ENCODE peak calls at places on chromosomes 11 and 22, in four cellular contexts. One of them, this sample, is unnamed.

GRCh38 chr22:46477967-46478635 is 59.3 kb downstream of the CELSR1 start:
- DNase-seq in K562: no peak
- DNase-seq in GM12878: no peak
- DNase-seq in HepG2: no peak
- DNase-seq in this sample: no peak

GRCh38 chr11:114678125-114679036 is at the start of gene NXPE2:
- DNase-seq in HepG2: no peak
- DNase-seq in GM12878: no peak
- DNase-seq in K562: no peak
- DNase-seq in this sample: no peak

GRCh38 chr11:112632866-112633505 is 328.2 kb upstream of the NCAM1 start:
- DNase-seq in HepG2: no peak
- DNase-seq in K562: no peak
- DNase-seq in GM12878: no peak
- DNase-seq in this sample: no peak

GRCh38 chr11:486189-486588 is 20.9 kb downstream of the RNH1 start:
- DNase-seq in HepG2: no peak
- DNase-seq in GM12878: no peak
- DNase-seq in K562: no peak
- DNase-seq in this sample: no peak

GRCh38 chr11:78927511-78927910 is 352.8 kb upstream of the NARS2 start:
- DNase-seq in HepG2: no peak
- DNase-seq in GM12878: no peak
- DNase-seq in K562: no peak
- DNase-seq in this sample: no peak

GRCh38 chr11:58068640-58069039 is 37.9 kb downstream of the OR6Q1 start:
- DNase-seq in K562: peak; percentile 13
- DNase-seq in GM12878: no peak
- DNase-seq in HepG2: no peak
- DNase-seq in this sample: no peak

GRCh38 chr11:92391866-92392265 is 167.2 kb downstream of the FAT3 start:
- DNase-seq in K562: no peak
- DNase-seq in GM12878: no peak
- DNase-seq in HepG2: no peak
- DNase-seq in this sample: no peak

GRCh38 chr11:46361283-46362145 is 14.3 kb downstream of the DGKZ start:
- DNase-seq in HepG2: no peak
- DNase-seq in GM12878: peak; percentile 44
- DNase-seq in K562: peak; percentile 50
- DNase-seq in this sample: peak; percentile 88

GRCh38 chr11:112225753-112226061 is 521 bp upstream of the PTS start:
- DNase-seq in K562: no peak
- DNase-seq in GM12878: no peak
- DNase-seq in HepG2: no peak
- DNase-seq in this sample: no peak

GRCh38 chr11:44950625-44951472 is at the start of gene TP53I11:
- DNase-seq in K562: peak; percentile 93
- DNase-seq in GM12878: no peak
- DNase-seq in HepG2: no peak
- DNase-seq in this sample: peak; percentile 94

GRCh38 chr11:111922803-111923202 is 4.1 kb downstream of the C11orf52 start:
- DNase-seq in GM12878: no peak
- DNase-seq in K562: no peak
- DNase-seq in HepG2: peak; percentile 41
- DNase-seq in this sample: no peak

GRCh38 chr11:96484361-96484760 is 94.5 kb downstream of the JRKL start:
- DNase-seq in HepG2: no peak
- DNase-seq in GM12878: no peak
- DNase-seq in K562: no peak
- DNase-seq in this sample: no peak

GRCh38 chr11:72721276-72721675 is 30.9 kb downstream of the ARAP1 start:
- DNase-seq in HepG2: no peak
- DNase-seq in K562: no peak
- DNase-seq in GM12878: no peak
- DNase-seq in this sample: no peak

GRCh38 chr11:13669544-13670488 is 1.3 kb downstream of the FAR1 start:
- DNase-seq in K562: peak; percentile 18
- DNase-seq in HepG2: no peak
- DNase-seq in GM12878: no peak
- DNase-seq in this sample: no peak

GRCh38 chr11:117823294-117823940 is 1.1 kb downstream of the FXYD2 start:
- DNase-seq in HepG2: no peak
- DNase-seq in K562: no peak
- DNase-seq in GM12878: no peak
- DNase-seq in this sample: no peak

GRCh38 chr11:27795955-27796861 is 96.0 kb upstream of the BDNF start:
- DNase-seq in K562: no peak
- DNase-seq in HepG2: no peak
- DNase-seq in GM12878: no peak
- DNase-seq in this sample: no peak

GRCh38 chr22:19820880-19821522 is 33.7 kb downstream of the GNB1L start:
- DNase-seq in GM12878: no peak
- DNase-seq in K562: no peak
- DNase-seq in HepG2: no peak
- DNase-seq in this sample: peak; percentile 47

GRCh38 chr22:29197096-29197495 is 8.6 kb upstream of the EMID1 start:
- DNase-seq in HepG2: no peak
- DNase-seq in K562: no peak
- DNase-seq in GM12878: no peak
- DNase-seq in this sample: no peak

GRCh38 chr11:79414644-79415317 is 26.0 kb downstream of the TENM4 start:
- DNase-seq in K562: no peak
- DNase-seq in GM12878: no peak
- DNase-seq in HepG2: no peak
- DNase-seq in this sample: no peak

GRCh38 chr22:22818861-22819855 is 68.5 kb upstream of the IGLL5 start:
- DNase-seq in HepG2: no peak
- DNase-seq in K562: no peak
- DNase-seq in GM12878: peak; percentile 47
- DNase-seq in this sample: no peak

GRCh38 chr11:6405837-6406236 is 13.1 kb downstream of the APBB1 start:
- DNase-seq in HepG2: no peak
- DNase-seq in K562: no peak
- DNase-seq in GM12878: no peak
- DNase-seq in this sample: no peak

GRCh38 chr11:2089536-2090165 is 49.5 kb downstream of the IGF2 start:
- DNase-seq in HepG2: peak; percentile 54
- DNase-seq in GM12878: no peak
- DNase-seq in K562: peak; percentile 96
- DNase-seq in this sample: peak; percentile 76

GRCh38 chr22:41801147-41801819 is 804 bp downstream of the CCDC134 start:
- DNase-seq in GM12878: no peak
- DNase-seq in HepG2: no peak
- DNase-seq in K562: no peak
- DNase-seq in this sample: peak; percentile 10

GRCh38 chr11:75499423-75500305 is 26.1 kb downstream of the GDPD5 start:
- DNase-seq in K562: no peak
- DNase-seq in HepG2: no peak
- DNase-seq in GM12878: no peak
- DNase-seq in this sample: no peak

GRCh38 chr22:48866906-48867597 is 960.6 kb downstream of the BRD1 start:
- DNase-seq in GM12878: no peak
- DNase-seq in HepG2: no peak
- DNase-seq in K562: no peak
- DNase-seq in this sample: no peak

GRCh38 chr11:122344281-122344680 is 228.3 kb upstream of the BLID start:
- DNase-seq in K562: no peak
- DNase-seq in GM12878: no peak
- DNase-seq in HepG2: no peak
- DNase-seq in this sample: peak; percentile 10

GRCh38 chr11:69449320-69450063 is 32.0 kb upstream of the LINC01488 start:
- DNase-seq in K562: peak; percentile 77
- DNase-seq in GM12878: no peak
- DNase-seq in HepG2: peak; percentile 61
- DNase-seq in this sample: peak; percentile 90

GRCh38 chr11:27717801-27718229 is 17.6 kb upstream of the BDNF start:
- DNase-seq in HepG2: no peak
- DNase-seq in K562: no peak
- DNase-seq in GM12878: no peak
- DNase-seq in this sample: no peak

GRCh38 chr22:49621601-49622210 is 206.0 kb downstream of the BRD1 start:
- DNase-seq in HepG2: no peak
- DNase-seq in K562: no peak
- DNase-seq in GM12878: no peak
- DNase-seq in this sample: no peak

GRCh38 chr11:16028406-16028805 is 327.9 kb downstream of the SOX6 start:
- DNase-seq in GM12878: no peak
- DNase-seq in HepG2: no peak
- DNase-seq in K562: no peak
- DNase-seq in this sample: no peak

GRCh38 chr11:117825538-117826359 is 1.2 kb upstream of the FXYD2 start:
- DNase-seq in HepG2: no peak
- DNase-seq in GM12878: no peak
- DNase-seq in K562: no peak
- DNase-seq in this sample: no peak

GRCh38 chr11:134374171-134374570 is 37.9 kb downstream of the B3GAT1 start:
- DNase-seq in HepG2: no peak
- DNase-seq in GM12878: no peak
- DNase-seq in K562: no peak
- DNase-seq in this sample: no peak

GRCh38 chr11:1770528-1770927 is 6.8 kb upstream of the CTSD start:
- DNase-seq in HepG2: no peak
- DNase-seq in K562: no peak
- DNase-seq in GM12878: no peak
- DNase-seq in this sample: no peak

GRCh38 chr11:63490551-63491239 is at the start of gene PLAAT5:
- DNase-seq in K562: no peak
- DNase-seq in HepG2: no peak
- DNase-seq in GM12878: no peak
- DNase-seq in this sample: peak; percentile 50

GRCh38 chr11:64767344-64768299 is 7.8 kb upstream of the PYGM start:
- DNase-seq in K562: peak; percentile 47
- DNase-seq in GM12878: no peak
- DNase-seq in HepG2: peak; percentile 67
- DNase-seq in this sample: peak; percentile 76
- TF ChIP-seq FOXM1 in K562: no peak
- TF ChIP-seq FOXM1 in GM12878: no peak
- TF ChIP-seq FOXM1 in HepG2: no peak
- TF ChIP-seq FOXM1 in this sample: no peak

DNA sequence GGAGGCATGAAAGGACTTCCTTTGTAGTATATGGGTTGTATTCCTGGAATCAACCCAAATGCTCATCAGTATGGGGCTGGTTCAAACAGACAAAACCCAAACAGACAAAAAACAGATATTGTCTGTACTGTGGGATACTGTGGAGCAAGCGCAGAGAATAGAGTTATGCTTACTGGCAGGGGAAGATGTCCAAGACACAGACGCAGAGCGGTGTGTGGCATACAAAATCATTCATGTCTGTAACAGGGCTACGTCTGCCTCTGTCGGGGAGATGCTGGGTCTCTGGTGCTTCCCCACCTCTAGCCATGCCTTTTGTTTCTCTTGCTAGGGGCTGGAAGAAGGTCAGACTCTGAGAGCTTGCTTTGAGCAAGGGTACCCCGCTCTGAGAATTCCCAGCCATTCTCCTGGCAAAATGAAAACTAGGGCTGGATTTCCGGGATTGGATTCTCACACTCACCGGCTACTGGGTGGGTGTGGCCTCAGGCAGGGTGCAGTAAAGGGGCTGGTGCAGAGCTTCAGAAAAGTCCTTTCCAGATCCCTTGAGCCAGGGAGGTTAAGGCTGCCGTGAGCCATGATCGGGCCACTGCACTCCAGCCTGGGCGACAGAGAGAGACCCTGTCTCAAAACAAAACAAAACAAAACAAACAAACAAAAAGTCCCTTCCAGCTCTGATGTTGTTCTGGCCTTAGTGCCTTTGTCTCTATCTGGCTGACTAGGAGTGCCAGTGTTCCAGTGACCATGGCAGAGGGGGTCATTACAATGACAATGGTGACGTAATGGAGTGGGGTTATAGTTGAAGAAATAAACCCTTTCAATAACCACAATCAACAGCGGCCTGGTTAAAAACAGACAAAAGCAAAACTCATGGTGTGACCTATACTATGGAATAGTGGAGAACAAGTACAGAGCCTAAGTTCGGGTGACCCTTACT is 2.9 kb upstream of the ABCC8 start:
- DNase-seq in GM12878: no peak
- DNase-seq in K562: peak; percentile 67
- DNase-seq in HepG2: no peak
- DNase-seq in this sample: peak; percentile 85
- TF ChIP-seq SIN3A in GM12878: no peak
- TF ChIP-seq SIN3A in K562: no peak
- TF ChIP-seq SIN3A in HepG2: no peak
- TF ChIP-seq SIN3A in this sample: no peak

DNA sequence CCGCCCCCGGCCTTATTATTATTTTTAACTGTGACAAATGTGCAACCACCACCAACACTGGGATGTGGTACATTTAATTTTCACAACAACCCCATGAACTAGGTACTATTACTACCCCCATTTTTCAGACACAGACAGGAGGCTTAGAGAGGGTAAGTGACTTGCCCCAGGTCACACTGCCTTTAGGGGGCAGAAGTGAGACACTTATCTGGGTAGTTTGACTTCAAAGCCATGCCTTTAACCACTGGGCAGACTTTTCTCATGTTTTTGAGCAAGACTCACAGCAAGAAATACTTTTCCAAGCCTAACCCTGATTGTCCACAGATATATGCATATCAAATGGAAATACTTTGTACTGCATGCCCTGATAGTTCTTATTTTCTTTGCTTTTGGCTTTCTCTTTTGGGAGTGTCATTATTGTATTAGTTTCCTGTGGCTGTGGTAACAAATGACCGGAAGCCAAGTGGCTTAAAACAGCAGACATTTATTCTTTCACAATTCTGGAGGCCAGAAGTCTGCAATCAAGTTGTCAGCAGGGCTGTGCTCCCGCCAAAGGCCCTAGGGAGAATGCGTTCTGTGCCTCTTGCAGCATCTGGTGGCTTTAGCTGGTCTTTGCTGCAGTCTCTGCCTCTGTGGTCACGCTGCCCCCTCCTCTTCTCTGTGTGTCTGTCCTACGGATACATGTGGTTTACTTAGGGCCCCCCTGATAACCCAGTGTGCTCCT is 110.8 kb downstream of the GRIK4 start:
- DNase-seq in GM12878: no peak
- DNase-seq in K562: peak; percentile 31
- DNase-seq in HepG2: no peak
- DNase-seq in this sample: peak; percentile 58
- TF ChIP-seq FOXM1 in GM12878: no peak
- TF ChIP-seq FOXM1 in K562: no peak
- TF ChIP-seq FOXM1 in HepG2: no peak
- TF ChIP-seq FOXM1 in this sample: no peak

DNA sequence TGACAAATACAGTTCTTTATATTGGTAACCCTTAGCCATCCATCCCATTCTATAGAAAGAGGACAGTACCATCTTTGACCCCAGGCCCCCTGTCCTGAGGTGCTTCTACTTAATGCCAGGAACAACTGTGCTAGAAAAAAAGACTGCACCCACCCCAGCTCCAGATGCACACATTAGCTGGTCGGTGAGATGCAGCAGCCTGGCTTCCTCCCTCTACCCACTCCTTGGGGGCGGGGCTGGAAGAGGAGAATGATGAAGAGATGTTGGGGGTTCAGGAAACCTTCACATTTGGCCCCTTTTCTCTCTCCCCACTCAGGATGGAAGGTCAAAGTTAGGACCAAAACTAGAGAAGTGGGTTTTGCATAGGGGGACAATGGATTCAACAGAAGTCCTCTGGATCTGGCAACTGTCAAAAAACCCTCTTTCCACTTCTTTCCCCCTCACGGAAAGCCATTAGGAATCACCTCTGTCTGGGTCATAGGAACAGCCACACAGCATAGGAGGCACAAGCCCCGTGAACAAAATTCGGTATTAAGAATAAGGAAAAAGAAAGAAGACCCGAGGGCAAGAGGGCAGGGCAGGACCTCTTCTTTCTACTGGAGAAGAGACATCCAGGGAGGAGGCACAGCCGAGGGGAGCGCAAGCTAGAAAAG is 755 bp downstream of the NRIP3 start:
- DNase-seq in HepG2: no peak
- DNase-seq in K562: no peak
- DNase-seq in GM12878: no peak
- DNase-seq in this sample: no peak
- TF ChIP-seq SIN3A in HepG2: no peak
- TF ChIP-seq SIN3A in K562: no peak
- TF ChIP-seq SIN3A in GM12878: no peak
- TF ChIP-seq SIN3A in this sample: no peak